ENCODE peak calls at places on chromosomes 12 and 14, in four cellular contexts. I, D, Q and E are unnamed samples. For H3K4me1 and H3K9me3, the result is how much of the 10 kb centered on the place peaks cover.

GRCh38 chr12:21941522-21942376 is 523 bp upstream of the ABCC9 start:
- DNase-seq in I (no peak), D (no peak), Q (peak), E (peak)

GRCh38 chr12:62903151-62903550 is 31.8 kb downstream of the PPM1H start:
- DNase-seq in I (no peak), D (no peak), Q (no peak), E (no peak)

GRCh38 chr14:20350860-20351259 is 7.4 kb downstream of the PARP2 start:
- DNase-seq in D (no peak), Q (no peak), I (no peak), E (no peak)

GRCh38 chr14:78848234-78848820 is 678.2 kb downstream of the NRXN3 start:
- DNase-seq in Q (no peak), D (peak), I (peak), E (no peak)

GRCh38 chr14:63480599-63480998 is 62.6 kb downstream of the PPP2R5E start:
- DNase-seq in I (no peak), Q (no peak), D (no peak), E (no peak)

GRCh38 chr12:8145754-8146415 is 10.9 kb upstream of the ZNF705A start:
- DNase-seq in I (no peak), D (no peak), Q (peak), E (peak)

GRCh38 chr12:124555168-124555928 is 12.1 kb downstream of the NCOR2 start:
- DNase-seq in D (no peak), I (no peak), Q (no peak), E (peak)

GRCh38 chr12:65825573-65826512 is 1.6 kb downstream of the HMGA2 start:
- DNase-seq in Q (peak), I (no peak), D (peak), E (peak)

GRCh38 chr14:24978862-24979724 is 70.9 kb downstream of the STXBP6 start:
- DNase-seq in I (no peak), D (no peak), Q (no peak), E (no peak)

GRCh38 chr14:100698719-100699448 is 27.8 kb upstream of the DLK1 start:
- DNase-seq in D (no peak), I (peak), Q (no peak), E (no peak)

GRCh38 chr12:52613363-52614030 is 4.9 kb downstream of the KRT73 start:
- DNase-seq in D (no peak), I (no peak), Q (no peak), E (no peak)

GRCh38 chr14:87916886-87917275 is 76.1 kb downstream of the GALC start:
- DNase-seq in Q (no peak), I (no peak), D (no peak), E (no peak)

GRCh38 chr12:120194226-120194533 is 335 bp downstream of the GCN1 start:
- DNase-seq in I (no peak), Q (no peak), D (no peak), E (no peak)

GRCh38 chr12:120190985-120191480 is 3.5 kb downstream of the GCN1 start:
- DNase-seq in Q (no peak), I (no peak), D (no peak), E (no peak)

GRCh38 chr12:120196363-120196762 is 1.8 kb upstream of the GCN1 start:
- DNase-seq in D (no peak), I (no peak), Q (no peak), E (no peak)

GRCh38 chr12:120197542-120197887 is 3.0 kb upstream of the GCN1 start:
- DNase-seq in Q (no peak), I (no peak), D (no peak), E (no peak)

GRCh38 chr12:120194534-120195395 is at the start of gene GCN1:
- DNase-seq in Q (peak), D (peak), I (peak), E (peak)
- H3K4me1 ChIP-seq in Q (under half), D (half or more), I (under half), E (under half)

GRCh38 chr12:6534914-6535696 is 788 bp downstream of the GAPDH start:
- DNase-seq in D (peak), I (peak), Q (peak), E (peak)
- TF ChIP-seq EP300 in D (no peak), I (no peak), Q (no peak), E (no peak)

DNA sequence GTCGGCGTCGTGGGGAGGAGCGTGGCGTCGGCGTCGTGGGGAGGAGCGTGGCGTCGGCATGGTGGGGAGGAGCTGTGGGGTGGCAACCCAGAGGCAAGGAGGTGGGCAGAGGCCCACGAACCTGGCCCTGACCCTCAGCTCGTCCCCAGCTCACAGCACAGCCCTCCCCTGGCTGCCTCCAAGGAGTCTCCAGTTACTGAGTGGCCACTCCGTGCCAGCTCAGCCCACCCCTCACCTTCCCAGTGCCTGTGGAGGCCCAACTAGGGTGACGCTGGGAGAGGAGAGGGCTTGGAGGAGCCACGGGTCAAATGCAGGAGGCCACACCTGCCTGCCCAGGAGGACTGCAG is 5.8 kb downstream of the ADSS1 start:
- DNase-seq in I (peak), D (no peak), Q (no peak), E (no peak)
- H3K9me3 ChIP-seq in I (under half), D (under half), Q (under half), E (under half)

GRCh38 chr14:95486875-95487668 is 29.4 kb downstream of the SYNE3 start:
- DNase-seq in I (no peak), Q (no peak), D (no peak), E (no peak)
- H3K4me1 ChIP-seq in I (under half), Q (under half), D (under half), E (under half)